ENCODE peak calls at places on chromosomes 16 and 17, in six cellular contexts. R is cardiac muscle cell, D is OCI-LY7, M is adrenal gland, P is sigmoid colon, C is A549. A is an unnamed sample.
A peak's percentile ranks its signal among the peaks of the same experiment; 100 is the strongest.

GRCh38 chr17:3534881-3535252 is 22.7 kb downstream of the TRPV3 start:
- DNase-seq in R (peak; percentile 12), D (no peak), M (peak; percentile 27), P (no peak), C (peak; percentile 54), A (no peak)

GRCh38 chr16:31215287-31216115 is 1.4 kb downstream of the PYDC1 start:
- DNase-seq in R (peak; percentile 84), D (no peak), M (peak; percentile 69), P (no peak), C (peak; percentile 91), A (peak; percentile 14)

GRCh38 chr17:55635253-55635766 is 87.4 kb downstream of the TMEM100 start:
- DNase-seq in R (no peak), D (no peak), M (no peak), P (no peak), C (no peak), A (no peak)

GRCh38 chr17:53316988-53317387 is 505.7 kb upstream of the KIF2B start:
- DNase-seq in R (no peak), D (no peak), M (no peak), P (no peak), C (no peak), A (no peak)

GRCh38 chr17:83055911-83056582 is 23.4 kb upstream of the METRNL start:
- DNase-seq in R (no peak), D (no peak), M (no peak), P (peak; percentile 29), C (peak; percentile 41), A (no peak)

GRCh38 chr16:67244387-67245188 is 2.7 kb downstream of the FHOD1 start:
- DNase-seq in R (no peak), D (peak; percentile 91), M (peak; percentile 92), P (peak; percentile 83), C (peak; percentile 80), A (peak; percentile 58)

GRCh38 chr17:28967240-28968135 is 16.2 kb upstream of the PHF12 start:
- DNase-seq in R (no peak), D (peak; percentile 46), M (no peak), P (no peak), C (no peak), A (no peak)

GRCh38 chr17:71203953-71204352 is 916.9 kb upstream of the SOX9 start:
- DNase-seq in R (no peak), D (no peak), M (no peak), P (no peak), C (no peak), A (no peak)

GRCh38 chr17:17347234-17347955 is 44.2 kb downstream of the NT5M start:
- DNase-seq in R (no peak), D (no peak), M (no peak), P (no peak), C (no peak), A (no peak)

GRCh38 chr16:12362482-12363458 is 386.2 kb downstream of the SNX29 start:
- DNase-seq in R (no peak), D (no peak), M (no peak), P (peak; percentile 75), C (no peak), A (no peak)

GRCh38 chr17:65694601-65695000 is 133.2 kb upstream of the AXIN2 start:
- DNase-seq in R (no peak), D (no peak), M (no peak), P (no peak), C (no peak), A (no peak)

GRCh38 chr17:82720204-82720603 is 3.7 kb downstream of the FN3KRP start:
- DNase-seq in R (no peak), D (no peak), M (no peak), P (no peak), C (no peak), A (no peak)

GRCh38 chr16:51154271-51155171 is 3.5 kb upstream of the SALL1 start:
- DNase-seq in R (peak; percentile 26), D (no peak), M (no peak), P (no peak), C (no peak), A (no peak)

GRCh38 chr17:31373150-31374082 is 18.1 kb upstream of the RAB11FIP4 start:
- DNase-seq in R (no peak), D (peak; percentile 74), M (no peak), P (no peak), C (no peak), A (peak; percentile 67)

GRCh38 chr17:73192219-73192893 is 499 bp upstream of the COG1 start:
- DNase-seq in R (peak; percentile 85), D (peak; percentile 86), M (peak; percentile 53), P (peak; percentile 80), C (peak; percentile 76), A (no peak)

GRCh38 chr16:15653227-15653626 is 3.2 kb downstream of the NDE1 start:
- DNase-seq in R (no peak), D (no peak), M (no peak), P (peak; percentile 85), C (no peak), A (no peak)

GRCh38 chr17:7307686-7308624 is 527 bp downstream of the EIF5A start:
- DNase-seq in R (peak; percentile 59), D (peak; percentile 69), M (peak; percentile 58), P (no peak), C (peak; percentile 52), A (no peak)

GRCh38 chr17:77734371-77735050 is 224.0 kb upstream of the TNRC6C start:
- DNase-seq in R (peak; percentile 83), D (no peak), M (peak; percentile 65), P (peak; percentile 98), C (peak; percentile 44), A (no peak)

GRCh38 chr16:46948548-46949166 is 24.8 kb downstream of the DNAJA2 start:
- DNase-seq in R (no peak), D (no peak), M (no peak), P (no peak), C (no peak), A (no peak)

GRCh38 chr17:21522755-21523154 is 146.6 kb downstream of the KCNJ12 start:
- DNase-seq in R (no peak), D (no peak), M (no peak), P (no peak), C (no peak), A (no peak)

GRCh38 chr17:20187049-20187448 is 177.9 kb downstream of the SPECC1 start:
- DNase-seq in R (no peak), D (no peak), M (no peak), P (no peak), C (no peak), A (no peak)

GRCh38 chr17:50364715-50365114 is 8.3 kb downstream of the MRPL27 start:
- DNase-seq in R (no peak), D (no peak), M (no peak), P (peak; percentile 39), C (no peak), A (no peak)

GRCh38 chr17:76458580-76459490 is 5.9 kb upstream of the UBE2O start:
- DNase-seq in R (peak; percentile 86), D (peak; percentile 88), M (peak; percentile 77), P (no peak), C (peak; percentile 91), A (no peak)

GRCh38 chr16:11175850-11176341 is 80.1 kb downstream of the SOCS1 start:
- DNase-seq in R (no peak), D (no peak), M (no peak), P (no peak), C (no peak), A (no peak)

GRCh38 chr16:52547001-52547833 is at the start of gene TOX3:
- DNase-seq in R (peak; percentile 48), D (no peak), M (no peak), P (no peak), C (no peak), A (no peak)

GRCh38 chr17:63263053-63263452 is 183.1 kb downstream of the CYB561 start:
- DNase-seq in R (no peak), D (no peak), M (no peak), P (no peak), C (no peak), A (no peak)

GRCh38 chr16:22183901-22184614 is 21.8 kb downstream of the SDR42E2 start:
- DNase-seq in R (no peak), D (peak; percentile 55), M (no peak), P (no peak), C (no peak), A (no peak)

GRCh38 chr17:40307001-40307690 is 1.8 kb upstream of the RARA start:
- DNase-seq in R (no peak), D (no peak), M (no peak), P (peak; percentile 64), C (no peak), A (no peak)
- H3K4me1 ChIP-seq in R (peaks cover 52% of the 10 kb centered on the region), D (peaks cover 25% of the 10 kb centered on the region), M (peaks cover 21% of the 10 kb centered on the region), P (peaks cover 86% of the 10 kb centered on the region), C (peaks cover 74% of the 10 kb centered on the region), A (peaks cover 77% of the 10 kb centered on the region)

DNA sequence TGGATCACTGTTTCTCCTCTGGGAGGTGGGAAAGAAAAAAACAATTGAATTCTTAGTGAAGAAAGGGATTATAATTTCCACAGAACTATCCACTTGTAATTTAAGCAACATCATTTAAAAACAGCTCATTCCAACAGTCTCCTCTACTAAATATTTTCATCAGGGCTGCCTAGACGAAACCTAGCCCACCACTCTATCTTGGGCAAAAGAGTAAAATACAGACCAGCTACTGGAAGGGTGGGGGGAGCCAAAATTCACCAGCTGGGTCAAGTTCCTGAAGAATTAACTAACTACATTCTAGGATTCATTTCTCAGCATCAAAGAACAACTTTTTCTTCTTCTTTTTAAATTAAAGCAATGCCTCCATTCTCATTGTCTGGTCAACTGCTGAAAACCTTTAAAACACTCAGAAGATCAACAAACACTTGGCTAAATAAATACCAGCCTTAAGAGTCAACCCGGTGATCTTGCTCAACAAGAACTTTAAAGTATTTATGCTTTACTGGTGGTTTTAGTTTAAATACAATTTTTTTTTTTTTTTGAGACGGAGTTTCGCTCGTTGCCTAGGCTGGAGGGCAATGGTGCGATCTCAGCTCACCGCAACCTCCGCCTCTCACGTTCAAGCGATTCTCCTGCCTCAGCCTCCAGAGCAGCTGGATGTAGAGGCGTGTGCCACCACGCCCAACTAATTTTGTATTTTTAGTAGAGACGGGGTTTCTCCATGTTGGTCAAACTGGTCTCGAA is 25.2 kb downstream of the KANSL1 start:
- DNase-seq in R (no peak), D (no peak), M (no peak), P (no peak), C (no peak), A (no peak)
- H3K4me1 ChIP-seq in R (peaks cover 48% of the 10 kb centered on the region), D (peaks cover 43% of the 10 kb centered on the region), M (peaks cover 15% of the 10 kb centered on the region), P (peaks cover 66% of the 10 kb centered on the region), C (peaks cover 54% of the 10 kb centered on the region), A (peaks cover 95% of the 10 kb centered on the region)

GRCh38 chr17:67440311-67441051 is 63.4 kb downstream of the PITPNC1 start:
- DNase-seq in R (no peak), D (no peak), M (no peak), P (no peak), C (no peak), A (no peak)
- H3K4me1 ChIP-seq in R (peaks cover 8% of the 10 kb centered on the region), D (peaks cover 28% of the 10 kb centered on the region), M (no peaks in the 10 kb centered on the region), P (no peaks in the 10 kb centered on the region), C (peaks cover 21% of the 10 kb centered on the region), A (peaks cover 93% of the 10 kb centered on the region)

GRCh38 chr17:68580236-68580903 is 20.8 kb downstream of the FAM20A start:
- DNase-seq in R (no peak), D (no peak), M (peak; percentile 25), P (no peak), C (no peak), A (no peak)

GRCh38 chr17:68581863-68582645 is 19.1 kb downstream of the FAM20A start:
- DNase-seq in R (peak; percentile 57), D (no peak), M (no peak), P (no peak), C (no peak), A (no peak)

GRCh38 chr17:68578236-68578635 is 22.9 kb downstream of the FAM20A start:
- DNase-seq in R (no peak), D (no peak), M (no peak), P (no peak), C (no peak), A (no peak)

GRCh38 chr17:68576811-68577551 is 24.2 kb downstream of the FAM20A start:
- DNase-seq in R (no peak), D (peak; percentile 9), M (no peak), P (peak; percentile 72), C (no peak), A (no peak)

GRCh38 chr17:68579194-68579900 is 21.8 kb downstream of the FAM20A start:
- DNase-seq in R (no peak), D (no peak), M (no peak), P (no peak), C (no peak), A (no peak)
- H3K4me1 ChIP-seq in R (peaks cover 22% of the 10 kb centered on the region), D (no peaks in the 10 kb centered on the region), M (no peaks in the 10 kb centered on the region), P (no peaks in the 10 kb centered on the region), C (no peaks in the 10 kb centered on the region), A (no peaks in the 10 kb centered on the region)